ENCODE peak calls at places on chromosome 3, in ten cellular contexts. A, J, M, C, Y, D, E, S, T and B are unnamed samples.

GRCh38 chr3:12644297-12644937 is 19.5 kb downstream of the RAF1 start:
- DNase-seq in A (no peak), T (no peak), D (peak), S (no peak), J (no peak), Y (no peak), E (peak), C (no peak), M (no peak), B (no peak)

GRCh38 chr3:57166660-57167059 is 1.5 kb upstream of the IL17RD start:
- DNase-seq in C (no peak), D (no peak), E (no peak), M (no peak), S (no peak), T (no peak), Y (no peak), A (no peak), J (no peak), B (no peak)

GRCh38 chr3:100150583-100150982 is 36.3 kb upstream of the FILIP1L start:
- DNase-seq in S (no peak), J (no peak), D (no peak), Y (no peak), T (no peak), C (no peak), A (no peak), M (no peak), E (peak), B (no peak)

GRCh38 chr3:167787440-167787839 is 51.9 kb downstream of the SERPINI1 start:
- DNase-seq in A (peak), S (no peak), D (no peak), Y (no peak), M (no peak), C (no peak), E (no peak), T (no peak), J (no peak), B (no peak)

GRCh38 chr3:185216587-185216918 is 37.3 kb downstream of the EHHADH start:
- DNase-seq in S (no peak), A (peak), D (peak), C (peak), M (no peak), E (peak), T (no peak), J (no peak), Y (no peak), B (no peak)

GRCh38 chr3:43581343-43581742 is 40.5 kb downstream of the ANO10 start:
- DNase-seq in T (no peak), D (no peak), C (no peak), S (no peak), M (no peak), E (peak), Y (no peak), A (no peak), J (no peak), B (no peak)

GRCh38 chr3:188286087-188286513 is 132.1 kb downstream of the LPP start:
- DNase-seq in T (no peak), E (peak), S (peak), J (no peak), C (peak), D (peak), Y (no peak), M (no peak), A (no peak), B (no peak)

GRCh38 chr3:127133971-127134370 is 59.0 kb upstream of the PRR23E start:
- DNase-seq in S (no peak), M (no peak), Y (no peak), T (no peak), D (no peak), C (no peak), E (no peak), A (no peak), J (no peak), B (no peak)

GRCh38 chr3:153894857-153895256 is 226.3 kb upstream of the ARHGEF26 start:
- DNase-seq in S (no peak), Y (no peak), A (no peak), J (no peak), E (no peak), C (no peak), M (no peak), D (no peak), T (no peak), B (no peak)

GRCh38 chr3:117606860-117607259 is 897.3 kb downstream of the TUSC7 start:
- DNase-seq in Y (no peak), S (no peak), D (no peak), T (no peak), J (no peak), E (peak), M (no peak), A (no peak), C (peak), B (no peak)

GRCh38 chr3:120636790-120637401 is 40.8 kb downstream of the NDUFB4 start:
- DNase-seq in D (no peak), J (no peak), A (no peak), C (peak), M (no peak), E (no peak), T (no peak), S (no peak), Y (no peak), B (no peak)

GRCh38 chr3:192433704-192434103 is 293.6 kb downstream of the FGF12 start:
- DNase-seq in E (no peak), M (no peak), C (peak), D (peak), Y (no peak), S (no peak), T (no peak), J (no peak), A (no peak), B (no peak)

GRCh38 chr3:174046311-174046710 is 648.8 kb downstream of the NLGN1 start:
- DNase-seq in J (no peak), T (no peak), C (no peak), A (no peak), D (no peak), Y (no peak), E (no peak), M (no peak), S (no peak), B (no peak)

GRCh38 chr3:9778102-9778501 is 8.4 kb upstream of the CAMK1 start:
- DNase-seq in A (no peak), Y (no peak), T (no peak), E (peak), D (no peak), S (peak), C (peak), M (no peak), J (peak), B (no peak)

GRCh38 chr3:15953841-15954240 is 156.1 kb upstream of the ANKRD28 start:
- DNase-seq in T (peak), Y (no peak), C (peak), E (no peak), S (no peak), M (no peak), J (no peak), A (no peak), D (no peak), B (no peak)

GRCh38 chr3:155941354-155941753 is 70.9 kb downstream of the GMPS start:
- DNase-seq in E (no peak), D (no peak), Y (no peak), A (no peak), S (no peak), M (no peak), C (no peak), T (no peak), J (no peak), B (no peak)